ENCODE peak calls at places on chromosomes 3 and 15, in eight cellular contexts. H is NCI-H774, L is iPS-NIHi11, Q is G401, U is SW480, F is amniotic stem cell, R is islet precursor cell, X is NCI-H1092. Z is an unnamed sample.

GRCh38 chr3:123840961-123841360 is 43.2 kb downstream of the MYLK start:
- DNase-seq in H (no peak), L (no peak), Q (no peak), U (no peak), F (no peak), R (no peak), X (no peak), Z (no peak)

GRCh38 chr3:170815340-170815739 is 54.7 kb downstream of the RPL22L1 start:
- DNase-seq in H (peak), L (peak), Q (no peak), U (peak), F (no peak), R (peak), X (peak), Z (no peak)

GRCh38 chr15:90037510-90037860 is 36.4 kb downstream of the ZNF710 start:
- DNase-seq in H (no peak), L (no peak), Q (no peak), U (no peak), F (no peak), R (peak), X (no peak), Z (peak)

GRCh38 chr3:535566-536416 is 339.2 kb downstream of the CHL1 start:
- DNase-seq in H (no peak), L (no peak), Q (no peak), U (no peak), F (no peak), R (peak), X (peak), Z (no peak)

GRCh38 chr15:48955967-48956366 is 7.8 kb downstream of the SHC4 start:
- DNase-seq in H (no peak), L (no peak), Q (no peak), U (no peak), F (no peak), R (no peak), X (no peak), Z (no peak)

GRCh38 chr15:68396068-68396467 is 35.9 kb downstream of the ITGA11 start:
- DNase-seq in H (no peak), L (no peak), Q (no peak), U (no peak), F (no peak), R (no peak), X (no peak), Z (no peak)

GRCh38 chr3:88595025-88595424 is 445.3 kb downstream of the C3orf38 start:
- DNase-seq in H (no peak), L (no peak), Q (no peak), U (no peak), F (no peak), R (no peak), X (no peak), Z (no peak)

GRCh38 chr3:77513541-77513940 is 473.6 kb downstream of the ROBO2 start:
- DNase-seq in H (no peak), L (no peak), Q (no peak), U (no peak), F (peak), R (no peak), X (no peak), Z (no peak)

GRCh38 chr3:129095285-129095684 is 26.3 kb downstream of the RAB43 start:
- DNase-seq in H (no peak), L (no peak), Q (no peak), U (no peak), F (no peak), R (no peak), X (no peak), Z (no peak)

GRCh38 chr3:119326976-119327375 is 32.8 kb downstream of the ARHGAP31 start:
- DNase-seq in H (no peak), L (no peak), Q (no peak), U (no peak), F (no peak), R (no peak), X (no peak), Z (no peak)

GRCh38 chr15:93483923-93484322 is 394.9 kb upstream of the RGMA start:
- DNase-seq in H (no peak), L (no peak), Q (no peak), U (no peak), F (no peak), R (no peak), X (no peak), Z (no peak)

GRCh38 chr3:73056365-73057150 is 4.9 kb upstream of the EBLN2 start:
- DNase-seq in H (no peak), L (no peak), Q (peak), U (peak), F (no peak), R (no peak), X (peak), Z (peak)